ENCODE peak calls at places on chromosomes 6 and 20, in five cellular contexts. B is adrenal gland, Q is Panc1, R is sigmoid colon, A is lower lobe of right lung. K is an unnamed sample. For H3K4me1, the result is how much of the 10 kb centered on the place peaks cover.

GRCh38 chr6:53827485-53827884 is 32.7 kb downstream of the LRRC1 start:
- DNase-seq in B (no peak), Q (no peak), R (no peak), A (no peak), K (no peak)

GRCh38 chr6:100372326-100372725 is 92.4 kb downstream of the SIM1 start:
- DNase-seq in B (no peak), Q (no peak), R (no peak), A (no peak), K (no peak)

GRCh38 chr20:17674722-17675518 is 7.1 kb downstream of the RRBP1 start:
- DNase-seq in B (no peak), Q (no peak), R (no peak), A (no peak), K (no peak)

GRCh38 chr6:42963855-42964605 is 3.5 kb downstream of the GNMT start:
- DNase-seq in B (peak), Q (no peak), R (no peak), A (no peak), K (no peak)

GRCh38 chr6:157471895-157472686 is 91.1 kb downstream of the ZDHHC14 start:
- DNase-seq in B (no peak), Q (no peak), R (no peak), A (no peak), K (no peak)

GRCh38 chr6:161161889-161162624 is 111.8 kb downstream of the AGPAT4 start:
- DNase-seq in B (no peak), Q (no peak), R (peak), A (no peak), K (no peak)

GRCh38 chr6:15962449-15962764 is 166.5 kb upstream of the MYLIP start:
- DNase-seq in B (no peak), Q (no peak), R (no peak), A (no peak), K (no peak)

GRCh38 chr6:14703586-14703985 is 542.3 kb upstream of the JARID2 start:
- DNase-seq in B (no peak), Q (no peak), R (no peak), A (no peak), K (no peak)

GRCh38 chr6:113490356-113490755 is 366.8 kb upstream of the MARCKS start:
- DNase-seq in B (no peak), Q (no peak), R (no peak), A (no peak), K (no peak)

GRCh38 chr6:33204165-33204414 is 365 bp upstream of the HSD17B8 start:
- DNase-seq in B (no peak), Q (no peak), R (no peak), A (no peak), K (no peak)

GRCh38 chr20:21719592-21720214 is 14.2 kb downstream of the PAX1 start:
- DNase-seq in B (peak), Q (peak), R (peak), A (no peak), K (no peak)

GRCh38 chr6:77457720-77458349 is 5.5 kb downstream of the HTR1B start:
- DNase-seq in B (peak), Q (peak), R (peak), A (peak), K (no peak)

GRCh38 chr20:59823030-59823423 is 110.4 kb downstream of the SYCP2 start:
- DNase-seq in B (no peak), Q (no peak), R (no peak), A (no peak), K (no peak)

GRCh38 chr6:33199687-33200233 is 705 bp downstream of the RXRB start:
- DNase-seq in B (no peak), Q (no peak), R (peak), A (no peak), K (peak)

GRCh38 chr6:12535915-12536314 is 180.7 kb upstream of the PHACTR1 start:
- DNase-seq in B (no peak), Q (no peak), R (no peak), A (no peak), K (no peak)

GRCh38 chr6:140043762-140044378 is 669.4 kb upstream of the CITED2 start:
- DNase-seq in B (no peak), Q (no peak), R (no peak), A (no peak), K (no peak)

GRCh38 chr6:111663692-111664564 is 58.2 kb upstream of the TRAF3IP2 start:
- DNase-seq in B (peak), Q (no peak), R (peak), A (peak), K (no peak)

GRCh38 chr6:10409766-10410209 is 5.1 kb downstream of the TFAP2A start:
- DNase-seq in B (no peak), Q (no peak), R (no peak), A (no peak), K (no peak)

GRCh38 chr6:157823001-157823522 is at the start of gene SNX9:
- DNase-seq in B (peak), Q (no peak), R (peak), A (peak), K (peak)

GRCh38 chr20:52104546-52105044 is 87.0 kb downstream of the ZFP64 start:
- DNase-seq in B (no peak), Q (no peak), R (no peak), A (no peak), K (no peak)

GRCh38 chr6:3749991-3750323 is 1.6 kb downstream of the PXDC1 start:
- DNase-seq in B (peak), Q (no peak), R (peak), A (no peak), K (no peak)

GRCh38 chr6:157075549-157076426 is 247.5 kb downstream of the TMEM242 start:
- DNase-seq in B (no peak), Q (no peak), R (no peak), A (no peak), K (no peak)

GRCh38 chr20:40317156-40317790 is 371.8 kb downstream of the MAFB start:
- DNase-seq in B (no peak), Q (no peak), R (no peak), A (no peak), K (no peak)

GRCh38 chr20:61127311-61128044 is 124.6 kb upstream of the CDH4 start:
- DNase-seq in B (no peak), Q (no peak), R (no peak), A (no peak), K (no peak)

GRCh38 chr6:119449253-119450156 is 99.9 kb upstream of the MAN1A1 start:
- DNase-seq in B (no peak), Q (no peak), R (no peak), A (no peak), K (no peak)

GRCh38 chr6:38857815-38858214 is 142.7 kb downstream of the DNAH8 start:
- DNase-seq in B (no peak), Q (no peak), R (no peak), A (no peak), K (no peak)

GRCh38 chr6:122872311-122872710 is 83.3 kb downstream of the SMPDL3A start:
- DNase-seq in B (no peak), Q (no peak), R (no peak), A (no peak), K (no peak)

GRCh38 chr6:150169609-150170008 is 26.8 kb downstream of the PPP1R14C start:
- DNase-seq in B (no peak), Q (no peak), R (no peak), A (no peak), K (no peak)

GRCh38 chr6:63427951-63428350 is 108.2 kb upstream of the LGSN start:
- DNase-seq in B (no peak), Q (no peak), R (no peak), A (no peak), K (no peak)

DNA sequence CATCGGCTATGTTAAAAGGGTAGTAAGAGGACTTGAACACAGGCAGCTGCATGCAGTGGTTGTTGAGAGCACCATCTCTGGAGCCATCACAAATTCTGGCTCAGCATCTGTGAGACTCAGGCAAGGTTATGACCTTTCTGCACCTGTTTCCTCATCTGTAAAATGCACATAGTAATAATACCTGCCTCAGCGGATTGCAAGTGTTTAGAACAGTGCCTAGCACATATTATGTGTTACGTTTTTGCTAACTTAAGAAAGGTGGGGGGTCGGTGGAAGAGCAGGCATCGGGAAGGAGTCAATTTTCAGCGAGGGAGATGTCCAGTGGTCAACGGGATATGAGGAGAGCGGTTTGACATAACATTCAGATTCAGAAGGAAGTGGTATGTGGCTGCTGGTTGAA is 2.9 kb downstream of the LY6G5C start:
- DNase-seq in B (no peak), Q (no peak), R (no peak), A (no peak), K (no peak)
- H3K4me1 ChIP-seq in B (under half), Q (under half), R (under half), A (under half), K (under half)

GRCh38 chr6:20559924-20560551 is 25.8 kb downstream of the CDKAL1 start:
- DNase-seq in B (no peak), Q (no peak), R (no peak), A (no peak), K (no peak)
- TF ChIP-seq CTCF in B (no peak), Q (no peak), R (no peak), A (no peak), K (no peak)

GRCh38 chr6:80543598-80544181 is 437.2 kb downstream of the BCKDHB start:
- DNase-seq in B (no peak), Q (no peak), R (no peak), A (no peak), K (no peak)

GRCh38 chr6:80543151-80543550 is 436.7 kb downstream of the BCKDHB start:
- DNase-seq in B (no peak), Q (no peak), R (no peak), A (no peak), K (no peak)

GRCh38 chr6:80541186-80541585 is 434.7 kb downstream of the BCKDHB start:
- DNase-seq in B (no peak), Q (no peak), R (no peak), A (no peak), K (no peak)

GRCh38 chr6:80541886-80542285 is 435.4 kb downstream of the BCKDHB start:
- DNase-seq in B (no peak), Q (no peak), R (no peak), A (no peak), K (no peak)

DNA sequence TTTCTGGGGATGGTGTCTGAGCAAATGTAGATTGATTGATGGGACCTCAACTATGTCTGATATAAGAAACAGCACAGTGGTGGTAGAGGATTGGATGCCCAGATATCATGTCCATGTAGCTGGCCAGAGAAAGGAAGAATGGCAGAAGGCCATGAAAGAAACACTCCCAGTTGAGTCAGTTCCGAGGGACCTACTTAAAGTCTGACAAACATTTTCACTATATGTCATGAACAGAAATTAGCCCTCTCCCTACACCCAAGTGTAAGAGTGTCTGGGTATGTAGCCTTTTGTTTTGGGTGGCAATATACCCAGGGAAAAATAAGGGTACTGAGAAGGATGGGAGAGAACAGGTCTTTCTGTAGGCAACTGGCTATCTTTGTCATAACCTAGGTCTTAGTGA is 434.2 kb downstream of the BCKDHB start:
- DNase-seq in B (no peak), Q (no peak), R (no peak), A (no peak), K (no peak)
- H3K4me1 ChIP-seq in B (under half), Q (under half), R (under half), A (under half), K (under half)

DNA sequence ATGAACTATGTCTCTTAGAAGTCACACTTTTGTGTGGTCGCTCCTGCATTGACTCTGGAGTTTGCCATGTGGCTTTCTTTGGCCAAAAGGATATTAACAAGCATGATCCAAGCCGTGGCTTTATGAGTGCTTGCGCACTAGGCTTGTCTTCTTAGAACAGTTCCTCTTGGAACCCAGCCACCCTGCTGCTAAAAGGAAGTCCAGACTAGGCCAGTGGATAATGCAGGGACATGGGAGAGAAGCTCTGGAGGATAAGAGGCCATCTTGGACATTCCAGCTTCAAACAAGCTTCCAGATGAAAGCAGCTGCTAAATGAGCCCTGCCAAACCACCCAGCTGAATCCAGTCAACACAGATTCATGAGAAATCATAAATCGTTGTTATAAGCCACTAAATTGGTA is 346.4 kb downstream of the CDC5L start:
- DNase-seq in B (peak), Q (no peak), R (peak), A (no peak), K (no peak)
- TF ChIP-seq CTCF in B (no peak), Q (no peak), R (no peak), A (no peak), K (no peak)

GRCh38 chr6:192313-192664 is 100.0 kb upstream of the DUSP22 start:
- DNase-seq in B (no peak), Q (no peak), R (no peak), A (peak), K (no peak)

GRCh38 chr6:190596-191395 is 101.5 kb upstream of the DUSP22 start:
- DNase-seq in B (no peak), Q (no peak), R (no peak), A (peak), K (no peak)

GRCh38 chr6:191487-192312 is 100.6 kb upstream of the DUSP22 start:
- DNase-seq in B (no peak), Q (no peak), R (no peak), A (peak), K (no peak)

GRCh38 chr6:193773-194310 is 98.4 kb upstream of the DUSP22 start:
- DNase-seq in B (no peak), Q (no peak), R (no peak), A (no peak), K (no peak)

GRCh38 chr6:193180-193579 is 99.1 kb upstream of the DUSP22 start:
- DNase-seq in B (no peak), Q (no peak), R (no peak), A (no peak), K (no peak)
- H3K4me1 ChIP-seq in B (under half), Q (under half), R (under half), A (under half), K (under half)

DNA sequence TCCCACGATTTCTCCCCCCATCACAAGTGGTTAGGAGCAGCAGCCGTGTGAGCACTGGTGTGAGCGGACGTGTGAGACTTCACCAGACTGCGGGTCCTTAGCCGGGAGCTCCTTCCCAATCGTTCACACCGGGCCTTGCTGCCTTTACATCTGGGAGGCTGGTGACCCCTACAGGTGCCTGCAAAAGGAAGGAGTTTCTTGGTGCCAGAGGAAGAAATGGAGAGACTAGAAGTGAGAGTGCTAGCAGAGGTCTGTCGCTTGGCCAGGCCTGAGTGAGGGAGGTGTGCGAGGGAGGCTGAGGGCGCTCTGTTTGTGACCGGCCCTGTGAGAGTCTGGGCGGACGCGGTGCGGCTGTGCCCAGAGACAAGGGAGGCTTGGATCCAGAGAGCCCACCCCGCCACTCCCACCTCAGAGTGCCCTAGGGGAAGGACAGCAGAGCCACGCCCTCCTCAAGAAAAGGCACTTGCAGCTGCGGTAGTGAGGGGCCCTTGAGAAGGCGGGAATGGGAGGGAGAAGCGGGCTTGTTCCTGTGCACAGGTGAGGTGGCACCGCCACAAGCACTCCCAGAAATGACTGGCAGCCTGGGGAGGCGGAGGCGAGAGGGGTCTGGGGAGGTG is 10.0 kb upstream of the ARMC2 start:
- DNase-seq in B (no peak), Q (no peak), R (no peak), A (peak), K (peak)
- TF ChIP-seq CTCF in B (no peak), Q (peak), R (no peak), A (no peak), K (no peak)